ENCODE peak calls at places on chromosomes 12 and 14, in four cellular contexts. C is T-helper 2 cell, R is ureter, F is foreskin melanocyte. W is an unnamed sample.
A peak's percentile ranks its signal among the peaks of the same experiment; 100 is the strongest.

GRCh38 chr14:105315211-105315721 is 718 bp downstream of the PACS2 start:
- DNase-seq in R (no peak), C (peak; percentile 53), F (no peak), W (peak; percentile 70)

GRCh38 chr14:72644758-72645489 is 249.0 kb downstream of the DPF3 start:
- DNase-seq in F (no peak), C (peak; percentile 4), R (no peak), W (no peak)

GRCh38 chr14:101506211-101506920 is 54.9 kb upstream of the DIO3 start:
- DNase-seq in C (no peak), R (peak; percentile 37), F (no peak), W (no peak)

GRCh38 chr12:49730568-49731101 is 10.7 kb upstream of the TMBIM6 start:
- DNase-seq in F (no peak), C (no peak), R (no peak), W (no peak)

GRCh38 chr14:67396381-67396965 is 15.5 kb downstream of the PLEK2 start:
- DNase-seq in F (peak; percentile 74), R (no peak), C (no peak), W (peak; percentile 15)

GRCh38 chr14:55388160-55388559 is 23.5 kb downstream of the ATG14 start:
- DNase-seq in R (no peak), F (no peak), C (peak; percentile 41), W (no peak)

GRCh38 chr12:40158592-40159111 is 52.8 kb upstream of the SLC2A13 start:
- DNase-seq in F (no peak), R (peak; percentile 48), C (peak; percentile 29), W (no peak)

GRCh38 chr14:68553326-68553725 is 239.5 kb downstream of the ZFP36L1 start:
- DNase-seq in F (no peak), R (peak; percentile 42), C (no peak), W (no peak)

GRCh38 chr14:34013714-34014055 is 62.8 kb upstream of the EGLN3 start:
- DNase-seq in R (no peak), C (peak; percentile 51), F (no peak), W (no peak)

GRCh38 chr12:107079172-107080011 is 14.0 kb downstream of the CRY1 start:
- DNase-seq in R (no peak), C (peak; percentile 33), F (peak; percentile 26), W (no peak)

GRCh38 chr14:73491256-73491976 is 683 bp downstream of the RIOX1 start:
- DNase-seq in R (peak; percentile 56), F (no peak), C (peak; percentile 83), W (peak; percentile 59)

GRCh38 chr12:46268349-46268616 is 560 bp downstream of the SLC38A1 start:
- DNase-seq in C (no peak), R (no peak), F (no peak), W (no peak)

GRCh38 chr14:77309122-77309521 is 11.6 kb downstream of the POMT2 start:
- DNase-seq in F (no peak), R (no peak), C (no peak), W (no peak)

GRCh38 chr14:74765721-74766120 is 2.6 kb downstream of the YLPM1 start:
- DNase-seq in C (peak; percentile 34), R (no peak), F (no peak), W (no peak)

GRCh38 chr12:23949212-23950010 is at the start of gene SOX5:
- DNase-seq in C (no peak), R (no peak), F (peak; percentile 88), W (no peak)

GRCh38 chr12:94145231-94145979 is 3.0 kb upstream of the PLXNC1 start:
- DNase-seq in C (peak; percentile 29), R (no peak), F (peak; percentile 91), W (no peak)

GRCh38 chr12:123966596-123966995 is 6.0 kb downstream of the CCDC92 start:
- DNase-seq in F (no peak), R (no peak), C (no peak), W (no peak)

GRCh38 chr12:12883369-12884001 is 7.9 kb upstream of the GPRC5A start:
- DNase-seq in R (no peak), C (no peak), F (peak; percentile 81), W (no peak)

GRCh38 chr12:69338120-69338859 is 9.9 kb upstream of the LYZ start:
- DNase-seq in C (no peak), R (no peak), F (no peak), W (no peak)

GRCh38 chr12:94795520-94795919 is 145.2 kb upstream of the TMCC3 start:
- DNase-seq in C (no peak), R (no peak), F (peak; percentile 45), W (no peak)

W was measured in stimulated activated effector memory CD8-positive, alpha-beta T cell treated with anti-CD3 and anti-CD28 coated beads, Interleukin-12 subunit alpha, Interleukin-12 subunit beta, amount 100 ng/mL, for 72 hours.